ENCODE peak calls at places on chromosomes 6 and 20, in five cellular contexts. One of them, this sample, is unnamed. For H3K4me1, the result is how much of the 10 kb centered on the place peaks cover.

GRCh38 chr20:59589051-59589450 is 15.3 kb upstream of the PHACTR3 start:
- DNase-seq in sigmoid colon: no peak
- DNase-seq in heart right ventricle: no peak
- DNase-seq in CD4-positive, alpha-beta memory T cell: no peak
- DNase-seq in CD8-positive, alpha-beta memory T cell: no peak
- DNase-seq in this sample: no peak

GRCh38 chr20:17637413-17637780 is 44.6 kb downstream of the RRBP1 start:
- DNase-seq in CD8-positive, alpha-beta memory T cell: no peak
- DNase-seq in CD4-positive, alpha-beta memory T cell: no peak
- DNase-seq in heart right ventricle: no peak
- DNase-seq in sigmoid colon: no peak
- DNase-seq in this sample: no peak

GRCh38 chr6:97175806-97176205 is 107.2 kb downstream of the MMS22L start:
- DNase-seq in sigmoid colon: no peak
- DNase-seq in heart right ventricle: no peak
- DNase-seq in CD8-positive, alpha-beta memory T cell: no peak
- DNase-seq in CD4-positive, alpha-beta memory T cell: no peak
- DNase-seq in this sample: no peak

GRCh38 chr6:111737065-111737521 is 131.4 kb upstream of the TRAF3IP2 start:
- DNase-seq in CD4-positive, alpha-beta memory T cell: no peak
- DNase-seq in sigmoid colon: no peak
- DNase-seq in heart right ventricle: no peak
- DNase-seq in CD8-positive, alpha-beta memory T cell: no peak
- DNase-seq in this sample: no peak

GRCh38 chr6:14674458-14674857 is 556.9 kb downstream of the CD83 start:
- DNase-seq in heart right ventricle: no peak
- DNase-seq in CD4-positive, alpha-beta memory T cell: no peak
- DNase-seq in CD8-positive, alpha-beta memory T cell: no peak
- DNase-seq in sigmoid colon: no peak
- DNase-seq in this sample: no peak

GRCh38 chr6:129186988-129187387 is 304.1 kb downstream of the LAMA2 start:
- DNase-seq in CD4-positive, alpha-beta memory T cell: no peak
- DNase-seq in sigmoid colon: no peak
- DNase-seq in heart right ventricle: no peak
- DNase-seq in CD8-positive, alpha-beta memory T cell: no peak
- DNase-seq in this sample: no peak

GRCh38 chr6:53710788-53711187 is 45.2 kb upstream of the KLHL31 start:
- DNase-seq in heart right ventricle: no peak
- DNase-seq in sigmoid colon: no peak
- DNase-seq in CD8-positive, alpha-beta memory T cell: no peak
- DNase-seq in CD4-positive, alpha-beta memory T cell: no peak
- DNase-seq in this sample: no peak

GRCh38 chr6:32154514-32155161 is 697 bp downstream of the PPT2 start:
- DNase-seq in CD8-positive, alpha-beta memory T cell: peak
- DNase-seq in sigmoid colon: peak
- DNase-seq in CD4-positive, alpha-beta memory T cell: peak
- DNase-seq in heart right ventricle: peak
- DNase-seq in this sample: peak

GRCh38 chr20:34552569-34552968 is 5.9 kb upstream of the MAP1LC3A start:
- DNase-seq in CD8-positive, alpha-beta memory T cell: no peak
- DNase-seq in sigmoid colon: no peak
- DNase-seq in heart right ventricle: no peak
- DNase-seq in CD4-positive, alpha-beta memory T cell: no peak
- DNase-seq in this sample: no peak

GRCh38 chr6:107815846-107816245 is 8.3 kb downstream of the SCML4 start:
- DNase-seq in CD4-positive, alpha-beta memory T cell: no peak
- DNase-seq in sigmoid colon: no peak
- DNase-seq in CD8-positive, alpha-beta memory T cell: no peak
- DNase-seq in heart right ventricle: no peak
- DNase-seq in this sample: no peak
- H3K4me1 ChIP-seq in CD4-positive, alpha-beta memory T cell: half or more
- H3K4me1 ChIP-seq in sigmoid colon: under half
- H3K4me1 ChIP-seq in CD8-positive, alpha-beta memory T cell: half or more
- H3K4me1 ChIP-seq in heart right ventricle: under half
- H3K4me1 ChIP-seq in this sample: under half

GRCh38 chr6:25488156-25488555 is 163.9 kb upstream of the SCGN start:
- DNase-seq in CD4-positive, alpha-beta memory T cell: no peak
- DNase-seq in sigmoid colon: no peak
- DNase-seq in heart right ventricle: no peak
- DNase-seq in CD8-positive, alpha-beta memory T cell: no peak
- DNase-seq in this sample: no peak

GRCh38 chr6:25486580-25486979 is 165.4 kb upstream of the SCGN start:
- DNase-seq in heart right ventricle: no peak
- DNase-seq in sigmoid colon: no peak
- DNase-seq in CD4-positive, alpha-beta memory T cell: no peak
- DNase-seq in CD8-positive, alpha-beta memory T cell: no peak
- DNase-seq in this sample: no peak

GRCh38 chr6:25487012-25487411 is 165.0 kb upstream of the SCGN start:
- DNase-seq in CD4-positive, alpha-beta memory T cell: no peak
- DNase-seq in CD8-positive, alpha-beta memory T cell: no peak
- DNase-seq in heart right ventricle: no peak
- DNase-seq in sigmoid colon: no peak
- DNase-seq in this sample: no peak

GRCh38 chr6:25484900-25485299 is 167.1 kb upstream of the SCGN start:
- DNase-seq in CD4-positive, alpha-beta memory T cell: no peak
- DNase-seq in CD8-positive, alpha-beta memory T cell: no peak
- DNase-seq in heart right ventricle: no peak
- DNase-seq in sigmoid colon: no peak
- DNase-seq in this sample: no peak

GRCh38 chr6:25485820-25486559 is 166.0 kb upstream of the SCGN start:
- DNase-seq in sigmoid colon: peak
- DNase-seq in heart right ventricle: peak
- DNase-seq in CD8-positive, alpha-beta memory T cell: no peak
- DNase-seq in CD4-positive, alpha-beta memory T cell: no peak
- DNase-seq in this sample: no peak
- H3K4me3 ChIP-seq in sigmoid colon: no peak
- H3K4me3 ChIP-seq in heart right ventricle: no peak
- H3K4me3 ChIP-seq in CD8-positive, alpha-beta memory T cell: no peak
- H3K4me3 ChIP-seq in CD4-positive, alpha-beta memory T cell: no peak
- H3K4me3 ChIP-seq in this sample: no peak

GRCh38 chr6:73548458-73549446 is 27.9 kb upstream of the EEF1A1 start:
- DNase-seq in CD8-positive, alpha-beta memory T cell: no peak
- DNase-seq in CD4-positive, alpha-beta memory T cell: no peak
- DNase-seq in sigmoid colon: no peak
- DNase-seq in heart right ventricle: no peak
- DNase-seq in this sample: no peak

GRCh38 chr6:73537677-73538076 is 16.8 kb upstream of the EEF1A1 start:
- DNase-seq in CD8-positive, alpha-beta memory T cell: no peak
- DNase-seq in heart right ventricle: no peak
- DNase-seq in sigmoid colon: no peak
- DNase-seq in CD4-positive, alpha-beta memory T cell: no peak
- DNase-seq in this sample: no peak

GRCh38 chr6:73547046-73547445 is 26.2 kb upstream of the EEF1A1 start:
- DNase-seq in heart right ventricle: no peak
- DNase-seq in sigmoid colon: no peak
- DNase-seq in CD4-positive, alpha-beta memory T cell: no peak
- DNase-seq in CD8-positive, alpha-beta memory T cell: no peak
- DNase-seq in this sample: no peak

GRCh38 chr6:73538116-73538779 is 17.4 kb upstream of the EEF1A1 start:
- DNase-seq in sigmoid colon: no peak
- DNase-seq in CD4-positive, alpha-beta memory T cell: no peak
- DNase-seq in CD8-positive, alpha-beta memory T cell: no peak
- DNase-seq in heart right ventricle: no peak
- DNase-seq in this sample: no peak

DNA sequence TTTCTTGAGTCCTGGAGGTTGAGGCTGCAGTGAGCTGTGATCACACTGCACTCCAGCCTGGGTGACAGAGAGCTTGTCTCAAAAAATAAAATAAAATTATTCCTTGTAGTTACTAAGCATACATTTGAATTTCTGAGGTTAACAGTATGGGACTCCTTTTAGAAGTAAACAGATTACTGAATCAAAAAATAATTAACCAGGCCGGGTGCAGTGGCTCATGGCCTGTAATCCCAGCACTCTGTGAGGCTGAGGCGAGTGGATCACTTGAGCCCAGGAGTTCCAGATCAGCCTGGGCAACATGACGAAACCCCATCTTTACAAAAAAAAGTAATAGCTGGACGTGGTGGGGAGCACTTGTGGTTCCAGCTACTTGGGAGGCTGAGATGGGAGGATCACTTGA is 22.1 kb upstream of the EEF1A1 start:
- DNase-seq in heart right ventricle: no peak
- DNase-seq in CD8-positive, alpha-beta memory T cell: no peak
- DNase-seq in sigmoid colon: no peak
- DNase-seq in CD4-positive, alpha-beta memory T cell: no peak
- DNase-seq in this sample: no peak
- H3K4me1 ChIP-seq in heart right ventricle: under half
- H3K4me1 ChIP-seq in CD8-positive, alpha-beta memory T cell: under half
- H3K4me1 ChIP-seq in sigmoid colon: under half
- H3K4me1 ChIP-seq in CD4-positive, alpha-beta memory T cell: under half
- H3K4me1 ChIP-seq in this sample: under half

GRCh38 chr6:143957679-143958274 is 50.3 kb downstream of the PLAGL1 start:
- DNase-seq in CD8-positive, alpha-beta memory T cell: no peak
- DNase-seq in sigmoid colon: no peak
- DNase-seq in CD4-positive, alpha-beta memory T cell: no peak
- DNase-seq in heart right ventricle: no peak
- DNase-seq in this sample: no peak

GRCh38 chr6:143959865-143960264 is 48.2 kb downstream of the PLAGL1 start:
- DNase-seq in CD4-positive, alpha-beta memory T cell: no peak
- DNase-seq in heart right ventricle: no peak
- DNase-seq in CD8-positive, alpha-beta memory T cell: no peak
- DNase-seq in sigmoid colon: no peak
- DNase-seq in this sample: no peak

GRCh38 chr6:143955971-143956370 is 52.1 kb downstream of the PLAGL1 start:
- DNase-seq in CD4-positive, alpha-beta memory T cell: no peak
- DNase-seq in heart right ventricle: no peak
- DNase-seq in CD8-positive, alpha-beta memory T cell: no peak
- DNase-seq in sigmoid colon: no peak
- DNase-seq in this sample: no peak

GRCh38 chr6:143961868-143962643 is 46.0 kb downstream of the PLAGL1 start:
- DNase-seq in CD4-positive, alpha-beta memory T cell: no peak
- DNase-seq in CD8-positive, alpha-beta memory T cell: no peak
- DNase-seq in sigmoid colon: no peak
- DNase-seq in heart right ventricle: no peak
- DNase-seq in this sample: no peak

GRCh38 chr6:143958839-143959399 is 49.1 kb downstream of the PLAGL1 start:
- DNase-seq in CD8-positive, alpha-beta memory T cell: no peak
- DNase-seq in CD4-positive, alpha-beta memory T cell: no peak
- DNase-seq in heart right ventricle: no peak
- DNase-seq in sigmoid colon: no peak
- DNase-seq in this sample: no peak
- H3K4me3 ChIP-seq in CD8-positive, alpha-beta memory T cell: no peak
- H3K4me3 ChIP-seq in CD4-positive, alpha-beta memory T cell: no peak
- H3K4me3 ChIP-seq in heart right ventricle: no peak
- H3K4me3 ChIP-seq in sigmoid colon: no peak
- H3K4me3 ChIP-seq in this sample: no peak

DNA sequence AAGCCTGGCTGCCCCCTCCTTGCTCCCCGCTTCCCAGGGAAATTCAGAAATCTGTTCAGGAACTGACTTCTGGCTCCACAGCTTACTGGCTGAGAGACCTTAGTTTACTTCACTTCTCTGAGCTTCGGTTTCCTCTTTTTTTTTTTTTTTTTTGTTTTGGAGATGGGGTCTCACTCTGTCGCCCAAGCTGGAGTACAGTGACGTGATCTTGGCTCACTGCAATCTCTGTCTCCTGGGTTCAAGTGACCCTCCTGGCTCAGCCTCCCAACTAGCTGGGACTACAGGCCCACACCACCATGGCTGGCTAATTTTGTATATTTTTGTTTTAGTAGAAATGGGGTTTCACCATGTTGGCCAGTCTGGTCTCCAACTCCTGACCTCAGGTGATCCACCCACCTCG is 14.9 kb downstream of the PTK7 start:
- DNase-seq in CD4-positive, alpha-beta memory T cell: no peak
- DNase-seq in sigmoid colon: no peak
- DNase-seq in heart right ventricle: no peak
- DNase-seq in CD8-positive, alpha-beta memory T cell: no peak
- DNase-seq in this sample: no peak
- H3K4me1 ChIP-seq in CD4-positive, alpha-beta memory T cell: under half
- H3K4me1 ChIP-seq in sigmoid colon: under half
- H3K4me1 ChIP-seq in heart right ventricle: under half
- H3K4me1 ChIP-seq in CD8-positive, alpha-beta memory T cell: under half
- H3K4me1 ChIP-seq in this sample: under half

DNA sequence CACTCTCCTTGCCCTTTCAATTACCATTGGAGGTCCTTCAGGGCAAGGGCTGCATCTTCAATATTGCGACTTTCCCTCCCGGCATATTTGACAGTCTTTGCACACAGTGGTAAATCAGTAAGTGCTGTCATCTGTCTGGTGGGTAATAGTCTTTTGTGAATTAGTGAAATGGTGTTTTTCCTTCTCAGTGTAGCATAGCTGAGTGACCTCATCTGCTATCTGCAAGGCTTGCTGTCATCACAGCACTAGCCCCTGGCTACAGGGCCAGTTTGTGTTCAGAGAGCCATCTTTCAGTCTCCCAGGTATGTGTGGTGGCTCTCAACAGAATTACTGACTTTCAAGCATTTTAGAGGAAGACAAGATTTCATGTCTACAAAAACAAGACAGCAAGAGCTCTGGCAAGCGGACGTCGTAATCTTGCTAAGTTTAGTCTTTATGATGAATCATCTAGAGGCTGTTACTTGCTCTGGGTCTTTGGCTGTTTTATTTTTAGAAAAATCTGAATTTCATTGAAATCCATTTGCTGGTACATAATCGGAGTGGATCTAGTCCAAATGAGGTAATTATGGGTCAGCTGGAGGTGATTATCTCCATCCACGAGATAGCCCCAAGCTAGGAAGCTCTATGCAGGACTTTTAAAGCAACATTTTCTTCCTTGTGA is 528.9 kb downstream of the EPM2A start:
- DNase-seq in CD4-positive, alpha-beta memory T cell: no peak
- DNase-seq in heart right ventricle: no peak
- DNase-seq in sigmoid colon: no peak
- DNase-seq in CD8-positive, alpha-beta memory T cell: no peak
- DNase-seq in this sample: no peak
- H3K4me3 ChIP-seq in CD4-positive, alpha-beta memory T cell: no peak
- H3K4me3 ChIP-seq in heart right ventricle: no peak
- H3K4me3 ChIP-seq in sigmoid colon: no peak
- H3K4me3 ChIP-seq in CD8-positive, alpha-beta memory T cell: no peak
- H3K4me3 ChIP-seq in this sample: no peak